ENCODE peak calls at places on chromosomes 13 and 19, in seven cellular contexts. One of them, this sample, is unnamed.

GRCh38 chr19:8794823-8795222 is 37.3 kb downstream of the ZNF558 start:
- DNase-seq in breast epithelium: no peak
- DNase-seq in HL-60: no peak
- DNase-seq in sigmoid colon: no peak
- DNase-seq in GM23338: no peak
- DNase-seq in GM12892: no peak
- DNase-seq in HCT116: no peak
- DNase-seq in this sample: no peak

GRCh38 chr19:13154911-13155471 is 4.8 kb downstream of the IER2 start:
- DNase-seq in breast epithelium: peak; percentile 96
- DNase-seq in GM23338: peak; percentile 97
- DNase-seq in HCT116: peak; percentile 91
- DNase-seq in sigmoid colon: peak; percentile 90
- DNase-seq in GM12892: peak; percentile 52
- DNase-seq in HL-60: peak; percentile 58
- DNase-seq in this sample: peak; percentile 92

GRCh38 chr19:14073925-14074838 is 1.6 kb downstream of the MISP3 start:
- DNase-seq in HL-60: no peak
- DNase-seq in GM12892: no peak
- DNase-seq in sigmoid colon: peak; percentile 77
- DNase-seq in breast epithelium: no peak
- DNase-seq in GM23338: no peak
- DNase-seq in HCT116: no peak
- DNase-seq in this sample: peak; percentile 66

GRCh38 chr19:13095393-13095784 is 7.3 kb downstream of the LYL1 start:
- DNase-seq in GM23338: peak; percentile 85
- DNase-seq in breast epithelium: no peak
- DNase-seq in HCT116: no peak
- DNase-seq in GM12892: no peak
- DNase-seq in HL-60: peak; percentile 55
- DNase-seq in sigmoid colon: no peak
- DNase-seq in this sample: no peak

GRCh38 chr19:18090545-18091216 is 3.9 kb upstream of the IL12RB1 start:
- DNase-seq in HL-60: no peak
- DNase-seq in HCT116: no peak
- DNase-seq in sigmoid colon: no peak
- DNase-seq in GM12892: no peak
- DNase-seq in breast epithelium: no peak
- DNase-seq in GM23338: no peak
- DNase-seq in this sample: no peak

GRCh38 chr19:7478173-7478842 is 10.5 kb downstream of the PEX11G start:
- DNase-seq in GM23338: no peak
- DNase-seq in breast epithelium: no peak
- DNase-seq in HCT116: no peak
- DNase-seq in sigmoid colon: peak; percentile 87
- DNase-seq in HL-60: no peak
- DNase-seq in GM12892: no peak
- DNase-seq in this sample: no peak

GRCh38 chr13:79516590-79516989 is 35.6 kb downstream of the NDFIP2 start:
- DNase-seq in HL-60: no peak
- DNase-seq in breast epithelium: no peak
- DNase-seq in sigmoid colon: no peak
- DNase-seq in HCT116: no peak
- DNase-seq in GM23338: no peak
- DNase-seq in GM12892: no peak
- DNase-seq in this sample: peak; percentile 49

GRCh38 chr13:46295531-46296464 is 84.1 kb downstream of the LRRC63 start:
- DNase-seq in GM23338: no peak
- DNase-seq in HCT116: no peak
- DNase-seq in HL-60: peak; percentile 98
- DNase-seq in sigmoid colon: no peak
- DNase-seq in GM12892: no peak
- DNase-seq in breast epithelium: no peak
- DNase-seq in this sample: peak; percentile 34

GRCh38 chr19:32450217-32450616 is 44.6 kb downstream of the DPY19L3 start:
- DNase-seq in breast epithelium: no peak
- DNase-seq in GM23338: no peak
- DNase-seq in HCT116: no peak
- DNase-seq in sigmoid colon: no peak
- DNase-seq in GM12892: no peak
- DNase-seq in HL-60: no peak
- DNase-seq in this sample: no peak

GRCh38 chr13:113322043-113322461 is 25.0 kb downstream of the LAMP1 start:
- DNase-seq in GM23338: no peak
- DNase-seq in GM12892: no peak
- DNase-seq in breast epithelium: no peak
- DNase-seq in HL-60: peak; percentile 90
- DNase-seq in HCT116: no peak
- DNase-seq in sigmoid colon: no peak
- DNase-seq in this sample: no peak

GRCh38 chr13:94249512-94249911 is 230.0 kb downstream of the DCT start:
- DNase-seq in HCT116: no peak
- DNase-seq in GM23338: peak; percentile 28
- DNase-seq in GM12892: no peak
- DNase-seq in HL-60: no peak
- DNase-seq in sigmoid colon: no peak
- DNase-seq in breast epithelium: no peak
- DNase-seq in this sample: no peak

GRCh38 chr13:112588490-112589297 is 741 bp upstream of the TUBGCP3 start:
- DNase-seq in HCT116: no peak
- DNase-seq in sigmoid colon: no peak
- DNase-seq in GM23338: no peak
- DNase-seq in breast epithelium: no peak
- DNase-seq in HL-60: peak; percentile 76
- DNase-seq in GM12892: no peak
- DNase-seq in this sample: no peak

GRCh38 chr13:40381935-40382764 is 284.3 kb downstream of the FOXO1 start:
- DNase-seq in sigmoid colon: peak; percentile 72
- DNase-seq in GM12892: no peak
- DNase-seq in HCT116: no peak
- DNase-seq in GM23338: no peak
- DNase-seq in HL-60: no peak
- DNase-seq in breast epithelium: no peak
- DNase-seq in this sample: no peak

GRCh38 chr13:23667750-23668149 is 97.5 kb downstream of the TNFRSF19 start:
- DNase-seq in HCT116: no peak
- DNase-seq in breast epithelium: no peak
- DNase-seq in sigmoid colon: no peak
- DNase-seq in HL-60: no peak
- DNase-seq in GM23338: peak; percentile 83
- DNase-seq in GM12892: no peak
- DNase-seq in this sample: no peak

GRCh38 chr19:27746691-27747380 is 1466.1 kb downstream of the UQCRFS1 start:
- DNase-seq in HCT116: no peak
- DNase-seq in GM12892: no peak
- DNase-seq in breast epithelium: peak; percentile 59
- DNase-seq in sigmoid colon: peak; percentile 62
- DNase-seq in HL-60: no peak
- DNase-seq in GM23338: peak; percentile 77
- DNase-seq in this sample: peak; percentile 39

GRCh38 chr19:5213667-5214066 is 126.9 kb downstream of the PTPRS start:
- DNase-seq in HCT116: no peak
- DNase-seq in breast epithelium: no peak
- DNase-seq in GM12892: no peak
- DNase-seq in HL-60: no peak
- DNase-seq in sigmoid colon: no peak
- DNase-seq in GM23338: no peak
- DNase-seq in this sample: no peak

GRCh38 chr13:102351486-102351885 is 50.4 kb downstream of the FGF14 start:
- DNase-seq in breast epithelium: no peak
- DNase-seq in sigmoid colon: no peak
- DNase-seq in GM12892: no peak
- DNase-seq in HL-60: no peak
- DNase-seq in GM23338: no peak
- DNase-seq in HCT116: no peak
- DNase-seq in this sample: no peak

GRCh38 chr19:35739275-35740107 is 2.8 kb downstream of the IGFLR1 start:
- DNase-seq in GM12892: no peak
- DNase-seq in GM23338: peak; percentile 33
- DNase-seq in sigmoid colon: no peak
- DNase-seq in breast epithelium: no peak
- DNase-seq in HL-60: no peak
- DNase-seq in HCT116: no peak
- DNase-seq in this sample: no peak

GRCh38 chr19:1027020-1027952 is 878 bp downstream of the CNN2 start:
- DNase-seq in HL-60: peak; percentile 55
- DNase-seq in GM23338: no peak
- DNase-seq in breast epithelium: no peak
- DNase-seq in sigmoid colon: no peak
- DNase-seq in GM12892: no peak
- DNase-seq in HCT116: no peak
- DNase-seq in this sample: no peak

GRCh38 chr19:36916991-36917390 is 859 bp downstream of the ZNF568 start:
- DNase-seq in GM23338: peak; percentile 20
- DNase-seq in HCT116: no peak
- DNase-seq in sigmoid colon: no peak
- DNase-seq in HL-60: peak; percentile 1
- DNase-seq in breast epithelium: no peak
- DNase-seq in GM12892: no peak
- DNase-seq in this sample: no peak

GRCh38 chr13:75889427-75889826 is 253.3 kb downstream of the LMO7 start:
- DNase-seq in sigmoid colon: no peak
- DNase-seq in HL-60: no peak
- DNase-seq in HCT116: no peak
- DNase-seq in GM23338: peak; percentile 48
- DNase-seq in breast epithelium: no peak
- DNase-seq in GM12892: no peak
- DNase-seq in this sample: no peak

GRCh38 chr19:30135358-30135757 is 193.3 kb downstream of the URI1 start:
- DNase-seq in breast epithelium: no peak
- DNase-seq in GM12892: no peak
- DNase-seq in HL-60: no peak
- DNase-seq in GM23338: no peak
- DNase-seq in HCT116: no peak
- DNase-seq in sigmoid colon: no peak
- DNase-seq in this sample: no peak

GRCh38 chr19:49567722-49568454 is 12.5 kb downstream of the NOSIP start:
- DNase-seq in HL-60: no peak
- DNase-seq in breast epithelium: no peak
- DNase-seq in GM12892: no peak
- DNase-seq in GM23338: no peak
- DNase-seq in sigmoid colon: no peak
- DNase-seq in HCT116: no peak
- DNase-seq in this sample: no peak

GRCh38 chr19:42178791-42179500 is 38.5 kb downstream of the DEDD2 start:
- DNase-seq in sigmoid colon: no peak
- DNase-seq in HL-60: no peak
- DNase-seq in GM23338: peak; percentile 85
- DNase-seq in HCT116: no peak
- DNase-seq in GM12892: no peak
- DNase-seq in breast epithelium: no peak
- DNase-seq in this sample: no peak

GRCh38 chr13:32861304-32861703 is 154.9 kb upstream of the KL start:
- DNase-seq in HCT116: no peak
- DNase-seq in GM12892: no peak
- DNase-seq in GM23338: no peak
- DNase-seq in sigmoid colon: no peak
- DNase-seq in breast epithelium: no peak
- DNase-seq in HL-60: no peak
- DNase-seq in this sample: no peak

DNA sequence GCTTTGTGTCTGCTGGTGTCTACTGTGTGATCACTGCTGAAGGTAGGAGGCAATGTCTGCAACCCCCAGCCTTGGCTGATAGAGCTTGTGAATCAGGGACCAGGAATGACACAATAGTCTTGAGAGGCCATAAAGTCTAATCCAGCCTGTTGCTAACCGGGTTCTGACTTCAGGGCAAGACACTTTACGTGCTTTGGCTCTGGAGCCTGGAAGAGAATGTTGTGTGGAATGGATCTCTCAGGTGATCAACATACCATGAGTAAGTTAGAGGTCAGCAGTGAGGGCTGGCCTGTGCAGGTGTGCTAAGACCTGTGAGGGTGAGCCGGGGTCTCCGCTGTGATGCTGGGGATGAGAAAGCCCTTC is 5.6 kb downstream of the COL4A2 start:
- DNase-seq in breast epithelium: no peak
- DNase-seq in HCT116: no peak
- DNase-seq in HL-60: no peak
- DNase-seq in sigmoid colon: peak; percentile 84
- DNase-seq in GM23338: no peak
- DNase-seq in GM12892: no peak
- DNase-seq in this sample: no peak
- TF ChIP-seq POLR2AphosphoS5 in breast epithelium: peak; percentile 22
- TF ChIP-seq POLR2AphosphoS5 in HCT116: no peak
- TF ChIP-seq POLR2AphosphoS5 in HL-60: no peak
- TF ChIP-seq POLR2AphosphoS5 in sigmoid colon: peak; percentile 74
- TF ChIP-seq POLR2AphosphoS5 in GM23338: no peak
- TF ChIP-seq POLR2AphosphoS5 in GM12892: no peak
- TF ChIP-seq POLR2AphosphoS5 in this sample: peak; percentile 52

GRCh38 chr13:73464758-73465628 is 406.2 kb downstream of the KLF5 start:
- DNase-seq in HCT116: no peak
- DNase-seq in GM23338: no peak
- DNase-seq in breast epithelium: no peak
- DNase-seq in sigmoid colon: no peak
- DNase-seq in GM12892: no peak
- DNase-seq in HL-60: no peak
- DNase-seq in this sample: no peak
- TF ChIP-seq POLR2AphosphoS5 in HCT116: no peak
- TF ChIP-seq POLR2AphosphoS5 in GM23338: no peak
- TF ChIP-seq POLR2AphosphoS5 in breast epithelium: no peak
- TF ChIP-seq POLR2AphosphoS5 in sigmoid colon: no peak
- TF ChIP-seq POLR2AphosphoS5 in GM12892: no peak
- TF ChIP-seq POLR2AphosphoS5 in HL-60: no peak
- TF ChIP-seq POLR2AphosphoS5 in this sample: no peak

GRCh38 chr19:3359850-3360493 is 6.4 kb upstream of the NFIC start:
- DNase-seq in HCT116: no peak
- DNase-seq in sigmoid colon: no peak
- DNase-seq in GM12892: peak; percentile 73
- DNase-seq in breast epithelium: no peak
- DNase-seq in GM23338: peak; percentile 54
- DNase-seq in HL-60: no peak
- DNase-seq in this sample: no peak

GRCh38 chr19:3360494-3361383 is 5.6 kb upstream of the NFIC start:
- DNase-seq in GM23338: peak; percentile 57
- DNase-seq in breast epithelium: no peak
- DNase-seq in HL-60: peak; percentile 77
- DNase-seq in HCT116: no peak
- DNase-seq in sigmoid colon: peak; percentile 94
- DNase-seq in GM12892: peak; percentile 83
- DNase-seq in this sample: peak; percentile 66

GRCh38 chr19:3357731-3358391 is 8.5 kb upstream of the NFIC start:
- DNase-seq in HL-60: no peak
- DNase-seq in GM12892: no peak
- DNase-seq in sigmoid colon: peak; percentile 81
- DNase-seq in breast epithelium: no peak
- DNase-seq in HCT116: no peak
- DNase-seq in GM23338: peak; percentile 72
- DNase-seq in this sample: no peak

GRCh38 chr19:3358392-3358918 is 7.9 kb upstream of the NFIC start:
- DNase-seq in HL-60: no peak
- DNase-seq in GM12892: no peak
- DNase-seq in breast epithelium: no peak
- DNase-seq in sigmoid colon: peak; percentile 68
- DNase-seq in HCT116: no peak
- DNase-seq in GM23338: no peak
- DNase-seq in this sample: no peak

GRCh38 chr19:3358919-3359849 is 7.2 kb upstream of the NFIC start:
- DNase-seq in GM23338: peak; percentile 33
- DNase-seq in HCT116: no peak
- DNase-seq in breast epithelium: no peak
- DNase-seq in sigmoid colon: peak; percentile 88
- DNase-seq in HL-60: peak; percentile 40
- DNase-seq in GM12892: peak; percentile 89
- DNase-seq in this sample: peak; percentile 78
- TF ChIP-seq POLR2AphosphoS5 in GM23338: no peak
- TF ChIP-seq POLR2AphosphoS5 in HCT116: peak; percentile 46
- TF ChIP-seq POLR2AphosphoS5 in breast epithelium: peak; percentile 48
- TF ChIP-seq POLR2AphosphoS5 in sigmoid colon: peak; percentile 87
- TF ChIP-seq POLR2AphosphoS5 in HL-60: no peak
- TF ChIP-seq POLR2AphosphoS5 in GM12892: no peak
- TF ChIP-seq POLR2AphosphoS5 in this sample: peak; percentile 89

GRCh38 chr13:38002596-38002995 is 133.0 kb upstream of the TRPC4 start:
- DNase-seq in GM12892: no peak
- DNase-seq in HL-60: no peak
- DNase-seq in GM23338: no peak
- DNase-seq in sigmoid colon: no peak
- DNase-seq in breast epithelium: no peak
- DNase-seq in HCT116: no peak
- DNase-seq in this sample: no peak
- TF ChIP-seq POLR2AphosphoS5 in GM12892: no peak
- TF ChIP-seq POLR2AphosphoS5 in HL-60: no peak
- TF ChIP-seq POLR2AphosphoS5 in GM23338: no peak
- TF ChIP-seq POLR2AphosphoS5 in sigmoid colon: no peak
- TF ChIP-seq POLR2AphosphoS5 in breast epithelium: no peak
- TF ChIP-seq POLR2AphosphoS5 in HCT116: no peak
- TF ChIP-seq POLR2AphosphoS5 in this sample: no peak

This sample was measured in stomach.